ENCODE peak calls at places on chromosomes 5 and 9, in nine cellular contexts. R is mesothelial cell of epicardium, H is AML-193, T is GM04503, W is SK-N-SH, X is WTC11, N is iris pigment epithelial cell, V is tibial artery, K is A172. O is an unnamed sample.

GRCh38 chr5:160369990-160370712 is at the start of gene C1QTNF2:
- DNase-seq in T (peak), W (peak), H (no peak), K (peak), X (peak), V (peak), R (peak), N (peak), O (no peak)

GRCh38 chr9:122695696-122696095 is 20.8 kb downstream of the OR1L3 start:
- DNase-seq in N (peak), K (no peak), W (no peak), T (no peak), X (no peak), H (no peak), V (no peak), R (no peak), O (no peak)

GRCh38 chr9:78666818-78667429 is 370.0 kb downstream of the PSAT1 start:
- DNase-seq in N (peak), K (peak), H (no peak), R (no peak), T (no peak), W (no peak), V (no peak), X (no peak), O (no peak)

GRCh38 chr5:123754903-123755302 is 242.9 kb downstream of the CSNK1G3 start:
- DNase-seq in K (no peak), W (peak), T (no peak), X (no peak), H (no peak), N (peak), R (no peak), V (no peak), O (no peak)

GRCh38 chr5:137185193-137185592 is 313.9 kb downstream of the SPOCK1 start:
- DNase-seq in V (no peak), H (no peak), W (no peak), X (no peak), N (no peak), K (no peak), T (no peak), R (no peak), O (no peak)

GRCh38 chr9:137396227-137396626 is 26.7 kb downstream of the EXD3 start:
- DNase-seq in X (no peak), V (no peak), N (peak), W (no peak), T (no peak), K (peak), R (no peak), H (no peak), O (no peak)

GRCh38 chr5:16773990-16774389 is 157.2 kb upstream of the RETREG1 start:
- DNase-seq in R (no peak), K (no peak), V (no peak), H (no peak), W (no peak), X (no peak), N (peak), T (peak), O (no peak)

GRCh38 chr9:129549684-129550083 is 71.2 kb downstream of the C9orf50 start:
- DNase-seq in H (no peak), K (no peak), V (peak), R (no peak), W (peak), T (no peak), N (peak), X (no peak), O (no peak)

GRCh38 chr5:151619812-151620462 is 28.8 kb upstream of the FAT2 start:
- DNase-seq in K (no peak), N (no peak), H (no peak), R (no peak), W (no peak), T (no peak), X (peak), V (no peak), O (no peak)

GRCh38 chr9:129335456-129336129 is 157.5 kb upstream of the IER5L start:
- DNase-seq in K (peak), V (no peak), X (no peak), W (no peak), H (no peak), N (no peak), R (no peak), T (no peak), O (no peak)

GRCh38 chr9:1869843-1870242 is 145.3 kb upstream of the SMARCA2 start:
- DNase-seq in H (peak), K (no peak), X (peak), V (no peak), W (peak), T (no peak), N (peak), R (no peak), O (no peak)

GRCh38 chr5:98341038-98341710 is 432.3 kb upstream of the RGMB start:
- DNase-seq in K (no peak), R (no peak), N (peak), T (peak), H (no peak), X (no peak), V (no peak), W (no peak), O (no peak)

GRCh38 chr5:68172314-68172713 is 43.2 kb upstream of the PIK3R1 start:
- DNase-seq in N (no peak), X (no peak), V (no peak), K (no peak), T (no peak), R (no peak), W (no peak), H (no peak), O (no peak)

GRCh38 chr5:72294473-72294872 is 25.6 kb downstream of the MRPS27 start:
- DNase-seq in H (no peak), W (no peak), T (no peak), K (no peak), X (no peak), R (no peak), N (no peak), V (no peak), O (no peak)

GRCh38 chr5:56155992-56156584 is 77.0 kb downstream of the ANKRD55 start:
- DNase-seq in T (no peak), W (no peak), V (peak), H (no peak), X (no peak), K (no peak), N (no peak), R (no peak), O (no peak)

GRCh38 chr5:130868186-130868821 is 296.8 kb downstream of the HINT1 start:
- DNase-seq in H (no peak), V (no peak), X (no peak), K (no peak), R (no peak), W (no peak), N (peak), T (peak), O (no peak)

GRCh38 chr5:114055318-114055788 is 306.5 kb upstream of the KCNN2 start:
- DNase-seq in X (peak), K (peak), H (no peak), R (peak), N (peak), T (no peak), V (no peak), W (peak), O (no peak)

GRCh38 chr9:34771023-34771422 is 61.1 kb upstream of the CCL21 start:
- DNase-seq in R (no peak), H (no peak), T (no peak), K (peak), V (no peak), N (peak), X (no peak), W (no peak), O (no peak)

GRCh38 chr9:98854206-98854756 is 46.8 kb downstream of the GALNT12 start:
- DNase-seq in T (peak), V (no peak), K (no peak), H (no peak), W (no peak), R (no peak), N (no peak), X (no peak), O (no peak)

GRCh38 chr9:71079451-71079850 is 42.0 kb downstream of the TRPM3 start:
- DNase-seq in X (no peak), T (peak), V (no peak), W (no peak), N (peak), K (peak), H (no peak), R (no peak), O (no peak)

GRCh38 chr5:173435543-173435942 is 107.3 kb upstream of the STC2 start:
- DNase-seq in V (no peak), R (no peak), W (no peak), K (no peak), N (no peak), H (no peak), T (no peak), X (peak), O (no peak)

GRCh38 chr5:143142596-143143435 is 260.7 kb downstream of the NR3C1 start:
- DNase-seq in N (peak), H (no peak), K (peak), W (no peak), R (no peak), T (no peak), V (peak), X (no peak), O (no peak)

GRCh38 chr5:140339636-140340035 is 6.8 kb downstream of the HBEGF start:
- DNase-seq in R (no peak), K (no peak), V (no peak), T (no peak), N (no peak), H (no peak), W (no peak), X (no peak), O (no peak)

GRCh38 chr5:9401786-9402472 is 143.9 kb downstream of the SEMA5A start:
- DNase-seq in V (no peak), H (no peak), W (no peak), R (no peak), N (peak), K (no peak), X (no peak), T (peak), O (no peak)

GRCh38 chr5:24819841-24820240 is 175.1 kb upstream of the CDH10 start:
- DNase-seq in N (peak), X (no peak), T (no peak), K (no peak), R (no peak), V (no peak), W (no peak), H (no peak), O (no peak)

GRCh38 chr5:106435185-106435584 is 1235.6 kb downstream of the EFNA5 start:
- DNase-seq in W (no peak), X (no peak), H (no peak), R (no peak), T (no peak), V (no peak), N (no peak), K (no peak), O (no peak)

GRCh38 chr9:95626885-95627558 is 110.3 kb upstream of the PTCH1 start:
- DNase-seq in H (no peak), V (peak), K (peak), X (no peak), R (no peak), N (peak), T (no peak), W (no peak), O (no peak)

GRCh38 chr5:15007549-15008142 is 136.1 kb upstream of the ANKH start:
- DNase-seq in V (no peak), R (no peak), X (no peak), W (no peak), H (no peak), T (no peak), N (no peak), K (no peak), O (no peak)

GRCh38 chr5:178589180-178590140 is 733 bp downstream of the COL23A1 start:
- DNase-seq in W (peak), V (no peak), R (peak), X (peak), T (no peak), H (peak), K (no peak), N (peak), O (no peak)

GRCh38 chr5:91061946-91062586 is 321.1 kb downstream of the ARRDC3 start:
- DNase-seq in K (no peak), V (no peak), T (no peak), X (no peak), R (no peak), N (no peak), H (no peak), W (no peak), O (no peak)

GRCh38 chr5:41363343-41363986 is 146.9 kb downstream of the PLCXD3 start:
- DNase-seq in N (no peak), X (no peak), H (no peak), T (no peak), W (no peak), R (no peak), V (no peak), K (no peak), O (no peak)

GRCh38 chr5:170059221-170059620 is 46.5 kb upstream of the FOXI1 start:
- DNase-seq in X (no peak), V (no peak), K (no peak), R (no peak), N (no peak), T (no peak), H (no peak), W (no peak), O (no peak)

GRCh38 chr9:5301544-5301943 is 3.0 kb downstream of the RLN2 start:
- DNase-seq in V (no peak), K (no peak), T (no peak), W (no peak), X (no peak), H (no peak), N (no peak), R (no peak), O (no peak)

GRCh38 chr9:84331119-84331791 is 9.3 kb downstream of the SLC28A3 start:
- DNase-seq in X (no peak), R (no peak), H (no peak), N (no peak), V (no peak), W (no peak), T (no peak), K (no peak), O (no peak)

GRCh38 chr5:62627121-62627520 is 48.5 kb downstream of the LRRC70 start:
- DNase-seq in W (no peak), X (no peak), K (no peak), T (no peak), V (no peak), R (no peak), N (no peak), H (no peak), O (no peak)

GRCh38 chr9:135479469-135480052 is at the start of gene PPP1R26:
- DNase-seq in H (no peak), N (no peak), V (no peak), R (no peak), K (no peak), W (peak), X (no peak), T (no peak), O (no peak)

GRCh38 chr5:133930061-133930823 is 38.2 kb downstream of the C5orf15 start:
- DNase-seq in R (no peak), W (no peak), K (no peak), N (peak), X (no peak), H (no peak), T (peak), V (peak), O (no peak)

GRCh38 chr5:91541696-91542095 is 158.6 kb upstream of the ARRDC3 start:
- DNase-seq in T (no peak), K (peak), W (no peak), V (no peak), H (no peak), N (peak), X (no peak), R (no peak), O (no peak)

GRCh38 chr9:93154293-93154903 is 20.3 kb upstream of the NINJ1 start:
- DNase-seq in W (peak), H (peak), T (no peak), X (peak), K (peak), V (no peak), N (no peak), R (no peak), O (no peak)

O was measured in cerebellar nuclear complex.